ENCODE peak calls at places on chromosomes 13 and 19, in eight cellular contexts. F is T1000; H is Right ventricle myocardium superior; L is central memory CD4-positive, alpha-beta T cell; W is HTR-8/SVneo; C is T-helper 2 cell; T is NCI-H2081; B is stimulated activated CD4-positive, alpha-beta T cell treated with anti-CD3 and anti-CD28 coated beads, Interleukin-2, amount 100 ng/mL, for 24 hours. R is an unnamed sample.

GRCh38 chr13:104477256-104477655 is 1411.0 kb upstream of the SLC10A2 start:
- DNase-seq in B (no peak), F (no peak), T (no peak), H (no peak), W (no peak), L (no peak), C (no peak), R (peak)

GRCh38 chr19:28358604-28359003 is 854.3 kb downstream of the UQCRFS1 start:
- DNase-seq in W (no peak), T (no peak), B (no peak), C (no peak), H (no peak), L (no peak), F (no peak), R (no peak)

GRCh38 chr19:51549533-51550324 is 18.3 kb upstream of the SIGLEC6 start:
- DNase-seq in L (no peak), H (no peak), B (no peak), W (no peak), C (no peak), F (no peak), T (no peak), R (peak)

GRCh38 chr13:87052731-87053130 is 618.4 kb upstream of the SLITRK5 start:
- DNase-seq in H (no peak), L (no peak), B (no peak), W (no peak), C (no peak), T (no peak), F (no peak), R (no peak)

GRCh38 chr13:44664308-44664707 is 88.2 kb upstream of the TSC22D1 start:
- DNase-seq in C (no peak), W (no peak), H (no peak), T (peak), L (no peak), F (no peak), B (no peak), R (no peak)

GRCh38 chr19:4758659-4759058 is 32.9 kb upstream of the FEM1A start:
- DNase-seq in H (no peak), L (no peak), F (no peak), T (no peak), C (no peak), W (no peak), B (no peak), R (no peak)

GRCh38 chr19:33350538-33351309 is 22.8 kb upstream of the CEBPG start:
- DNase-seq in C (no peak), L (no peak), F (no peak), H (no peak), T (no peak), B (no peak), W (peak), R (peak)

GRCh38 chr13:41812851-41813250 is 148.1 kb downstream of the VWA8 start:
- DNase-seq in W (no peak), F (no peak), H (no peak), B (no peak), L (no peak), T (no peak), C (no peak), R (no peak)

GRCh38 chr19:1173160-1173844 is 766 bp downstream of the SBNO2 start:
- DNase-seq in L (no peak), W (no peak), C (no peak), F (no peak), H (no peak), B (no peak), T (no peak), R (no peak)

GRCh38 chr19:34662919-34663318 is 14.0 kb downstream of the SCGB2B2 start:
- DNase-seq in F (no peak), C (peak), H (no peak), T (peak), B (peak), L (peak), W (no peak), R (peak)

GRCh38 chr13:49395416-49396277 is 48.2 kb downstream of the CAB39L start:
- DNase-seq in W (no peak), C (no peak), H (peak), B (no peak), F (no peak), L (no peak), T (no peak), R (no peak)

R was measured in H4.